ENCODE peak calls at places on chromosomes 2 and 18, in ten cellular contexts. H, S, V, G, O, R, L, N, W and Y are unnamed samples.

GRCh38 chr2:146867472-146867986 is 977.3 kb upstream of the ACVR2A start:
- DNase-seq in W (no peak), N (no peak), L (no peak), G (no peak), S (no peak), V (no peak), H (no peak), R (no peak), O (no peak), Y (no peak)

GRCh38 chr2:65435625-65436168 is 3.3 kb upstream of the SPRED2 start:
- DNase-seq in W (peak; percentile 93), N (peak; percentile 68), V (peak; percentile 93), O (peak; percentile 76), R (peak; percentile 80), L (peak; percentile 47), G (peak; percentile 91), H (peak; percentile 88), S (peak; percentile 44), Y (peak; percentile 93)

GRCh38 chr2:117536139-117536538 is 278.4 kb upstream of the DDX18 start:
- DNase-seq in S (no peak), W (no peak), H (peak; percentile 29), G (no peak), V (no peak), O (no peak), R (no peak), L (no peak), N (no peak), Y (no peak)

GRCh38 chr2:207514451-207514850 is 15.3 kb upstream of the CREB1 start:
- DNase-seq in V (no peak), S (no peak), G (no peak), H (no peak), R (no peak), W (no peak), O (no peak), N (no peak), L (no peak), Y (no peak)

GRCh38 chr2:64779117-64779690 is 125.5 kb upstream of the SERTAD2 start:
- DNase-seq in V (no peak), R (peak; percentile 67), L (no peak), N (peak; percentile 99), O (no peak), W (no peak), S (no peak), G (peak; percentile 89), H (no peak), Y (no peak)

GRCh38 chr2:68796306-68796905 is 61.8 kb downstream of the ARHGAP25 start:
- DNase-seq in L (no peak), V (no peak), S (no peak), G (no peak), W (no peak), O (no peak), H (no peak), N (no peak), R (peak; percentile 36), Y (peak; percentile 27)

GRCh38 chr18:7452331-7452730 is 114.8 kb upstream of the PTPRM start:
- DNase-seq in R (peak; percentile 39), N (no peak), L (no peak), V (no peak), W (no peak), S (no peak), G (peak; percentile 18), O (peak; percentile 36), H (peak; percentile 54), Y (no peak)

GRCh38 chr2:152347076-152347475 is 12.1 kb downstream of the FMNL2 start:
- DNase-seq in O (no peak), G (peak; percentile 89), V (no peak), W (no peak), S (no peak), R (peak; percentile 62), H (no peak), L (no peak), N (peak; percentile 77), Y (no peak)

GRCh38 chr2:45315881-45316280 is 295.2 kb downstream of the SRBD1 start:
- DNase-seq in L (no peak), S (no peak), W (peak; percentile 26), V (no peak), N (no peak), O (no peak), G (peak; percentile 68), R (no peak), H (no peak), Y (no peak)

GRCh38 chr2:203690110-203691047 is 16.1 kb upstream of the CD28 start:
- DNase-seq in W (no peak), S (no peak), H (no peak), N (no peak), G (peak; percentile 65), V (no peak), O (no peak), L (no peak), R (no peak), Y (no peak)

GRCh38 chr18:55100817-55101457 is 141.7 kb upstream of the CCDC68 start:
- DNase-seq in G (peak; percentile 57), S (no peak), O (no peak), R (peak; percentile 86), N (peak; percentile 86), W (no peak), L (no peak), H (no peak), V (no peak), Y (no peak)

GRCh38 chr2:177241771-177242135 is 22.8 kb downstream of the NFE2L2 start:
- DNase-seq in H (no peak), R (no peak), L (no peak), W (no peak), N (no peak), G (peak; percentile 73), S (no peak), O (no peak), V (no peak), Y (no peak)

GRCh38 chr18:80022613-80023012 is 11.6 kb upstream of the RBFA start:
- DNase-seq in H (no peak), N (no peak), R (peak; percentile 23), L (no peak), W (no peak), S (no peak), V (no peak), G (peak; percentile 11), O (no peak), Y (no peak)

GRCh38 chr18:80026363-80026762 is 7.9 kb upstream of the RBFA start:
- DNase-seq in G (no peak), N (no peak), L (no peak), O (no peak), W (no peak), S (no peak), R (no peak), V (no peak), H (no peak), Y (no peak)

GRCh38 chr18:80023173-80023572 is 11.1 kb upstream of the RBFA start:
- DNase-seq in S (no peak), O (no peak), W (no peak), H (no peak), V (no peak), N (no peak), L (no peak), R (peak; percentile 12), G (no peak), Y (no peak)
- TF ChIP-seq CTCF in S (no peak), O (peak; percentile 58), W (no peak), H (peak; percentile 70), V (peak; percentile 14), N (peak; percentile 67), L (no peak), R (peak; percentile 35), G (peak; percentile 24), Y (peak; percentile 66)

DNA sequence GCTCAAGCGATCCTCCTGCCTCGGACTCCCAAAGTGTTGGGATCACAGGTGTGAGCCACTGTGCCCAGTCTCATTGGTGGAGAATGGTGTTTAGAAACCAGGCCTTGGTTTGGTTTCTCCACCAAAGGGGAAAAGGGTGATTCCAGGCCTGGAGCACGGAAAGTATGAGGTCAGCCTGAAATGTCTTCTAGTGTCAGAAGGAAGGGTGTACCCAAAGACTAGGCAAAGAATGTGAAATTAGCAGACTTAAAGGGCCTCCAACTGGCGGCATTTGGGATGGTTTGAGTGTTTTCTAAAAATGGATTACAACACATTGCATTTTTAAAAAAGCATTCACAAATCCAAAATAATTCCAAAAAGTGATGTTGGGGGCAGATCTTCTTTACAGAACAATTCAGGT is 139.6 kb downstream of the SH3BP4 start:
- DNase-seq in W (no peak), R (no peak), O (no peak), S (no peak), H (no peak), V (no peak), L (no peak), G (peak; percentile 62), N (no peak), Y (no peak)
- TF ChIP-seq CTCF in W (no peak), R (no peak), O (no peak), S (no peak), H (no peak), V (no peak), L (no peak), G (no peak), N (no peak), Y (no peak)

GRCh38 chr2:37802899-37803379 is 122.1 kb upstream of the RMDN2 start:
- DNase-seq in N (peak; percentile 94), V (no peak), R (peak; percentile 91), L (no peak), G (peak; percentile 91), O (no peak), W (no peak), S (no peak), H (no peak), Y (no peak)
- TF ChIP-seq CTCF in N (no peak), V (no peak), R (no peak), L (no peak), G (no peak), O (no peak), W (no peak), S (no peak), H (no peak), Y (no peak)

DNA sequence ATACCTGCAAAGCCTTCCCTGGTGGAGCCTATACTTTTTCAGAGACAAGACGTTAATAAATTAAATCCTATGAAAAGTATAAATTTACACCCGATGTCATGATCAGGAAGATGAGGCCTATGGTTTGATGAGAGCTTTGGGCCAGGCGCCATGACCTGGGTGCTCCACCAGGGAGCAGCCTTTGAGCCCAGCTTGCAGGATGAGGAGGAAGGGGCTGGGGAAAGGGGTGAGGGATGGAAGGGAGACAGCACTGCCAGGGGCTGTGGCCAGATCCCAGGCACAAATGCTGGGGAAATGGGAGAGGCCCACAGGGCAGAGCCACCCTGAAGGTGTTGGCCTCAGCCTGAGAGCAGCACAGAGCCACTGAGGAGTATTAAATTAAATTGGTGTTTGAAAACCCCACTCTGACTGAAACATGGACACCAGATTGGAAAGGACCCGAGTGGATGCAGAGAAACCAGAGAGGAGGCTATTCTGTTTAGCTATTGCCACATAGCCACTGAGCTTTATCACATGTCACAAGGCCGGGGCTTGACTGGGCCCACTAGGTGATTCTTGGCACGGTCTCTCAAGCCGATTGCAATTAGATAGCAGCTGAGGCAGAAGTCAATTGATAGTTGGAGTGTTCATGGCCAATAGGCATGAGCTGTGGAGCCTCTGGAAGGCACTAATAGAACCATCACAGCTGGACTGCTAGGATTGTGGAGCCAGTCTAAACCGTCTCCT is 9.6 kb upstream of the FAHD2A start:
- DNase-seq in O (no peak), R (no peak), H (no peak), L (no peak), V (no peak), S (no peak), G (no peak), N (no peak), W (no peak), Y (no peak)
- TF ChIP-seq CTCF in O (peak; percentile 35), R (no peak), H (peak; percentile 38), L (no peak), V (no peak), S (no peak), G (peak; percentile 5), N (no peak), W (no peak), Y (peak; percentile 52)

GRCh38 chr2:82789886-82790276 is 1669.2 kb downstream of the SUCLG1 start:
- DNase-seq in N (no peak), L (no peak), S (no peak), O (no peak), W (no peak), H (no peak), R (peak; percentile 3), G (no peak), V (no peak), Y (no peak)
- TF ChIP-seq CTCF in N (no peak), L (no peak), S (no peak), O (no peak), W (no peak), H (no peak), R (no peak), G (no peak), V (no peak), Y (no peak)